ENCODE peak calls at places on chromosomes 12 and 14, in eight cellular contexts. Z is fibroblast of mammary gland, L is pancreas, U is IMR-90, Q is foreskin fibroblast, G is stomach, N is coronary artery, P is cardiac fibroblast. K is an unnamed sample.

GRCh38 chr14:57464013-57464730 is 29.5 kb downstream of the CCDC198 start:
- DNase-seq in Z (no peak), L (no peak), U (no peak), Q (no peak), G (no peak), N (no peak), P (no peak), K (no peak)

GRCh38 chr12:31362759-31363415 is 36.9 kb upstream of the SINHCAF start:
- DNase-seq in Z (no peak), L (no peak), U (no peak), Q (no peak), G (peak), N (no peak), P (no peak), K (peak)

GRCh38 chr12:10276774-10277173 is 30.9 kb upstream of the KLRD1 start:
- DNase-seq in Z (no peak), L (no peak), U (no peak), Q (no peak), G (no peak), N (no peak), P (no peak), K (no peak)

GRCh38 chr12:78403136-78403535 is 461.4 kb upstream of the SYT1 start:
- DNase-seq in Z (peak), L (no peak), U (peak), Q (peak), G (no peak), N (no peak), P (peak), K (peak)

GRCh38 chr14:68143341-68143807 is 323.8 kb downstream of the RAD51B start:
- DNase-seq in Z (peak), L (peak), U (peak), Q (peak), G (peak), N (peak), P (peak), K (no peak)

GRCh38 chr12:39272934-39273770 is 169.8 kb downstream of the KIF21A start:
- DNase-seq in Z (peak), L (no peak), U (peak), Q (peak), G (no peak), N (no peak), P (peak), K (peak)

GRCh38 chr14:103801459-103801858 is 45.9 kb downstream of the PPP1R13B start:
- DNase-seq in Z (peak), L (no peak), U (peak), Q (peak), G (no peak), N (no peak), P (peak), K (peak)

GRCh38 chr12:105474672-105475071 is 144.2 kb downstream of the C12orf75 start:
- DNase-seq in Z (peak), L (no peak), U (peak), Q (peak), G (no peak), N (no peak), P (no peak), K (peak)

GRCh38 chr14:52051861-52052260 is 17.0 kb downstream of the NID2 start:
- DNase-seq in Z (peak), L (no peak), U (peak), Q (peak), G (no peak), N (no peak), P (peak), K (no peak)

GRCh38 chr14:62988967-62989366 is 56.3 kb downstream of the KCNH5 start:
- DNase-seq in Z (peak), L (no peak), U (peak), Q (peak), G (no peak), N (no peak), P (peak), K (peak)

GRCh38 chr12:60106207-60106606 is 510.4 kb downstream of the SLC16A7 start:
- DNase-seq in Z (peak), L (no peak), U (peak), Q (peak), G (no peak), N (no peak), P (peak), K (peak)

GRCh38 chr14:85660243-85660922 is 130.4 kb downstream of the FLRT2 start:
- DNase-seq in Z (no peak), L (no peak), U (no peak), Q (no peak), G (no peak), N (no peak), P (no peak), K (no peak)

GRCh38 chr12:46403732-46404097 is 31.1 kb upstream of the SLC38A2 start:
- DNase-seq in Z (no peak), L (no peak), U (no peak), Q (no peak), G (no peak), N (no peak), P (no peak), K (no peak)

GRCh38 chr14:101334656-101335055 is 226.6 kb upstream of the DIO3 start:
- DNase-seq in Z (no peak), L (no peak), U (no peak), Q (no peak), G (no peak), N (no peak), P (no peak), K (no peak)

GRCh38 chr14:55062517-55063351 is 11.3 kb downstream of the MAPK1IP1L start:
- DNase-seq in Z (no peak), L (peak), U (no peak), Q (no peak), G (no peak), N (no peak), P (no peak), K (no peak)

GRCh38 chr12:132429932-132430643 is 59.9 kb upstream of the FBRSL1 start:
- DNase-seq in Z (no peak), L (peak), U (no peak), Q (peak), G (peak), N (no peak), P (peak), K (peak)

GRCh38 chr12:58268080-58268479 is 326.7 kb downstream of the ATP23 start:
- DNase-seq in Z (peak), L (no peak), U (peak), Q (peak), G (no peak), N (no peak), P (peak), K (no peak)

GRCh38 chr12:129190827-129191226 is 337.5 kb downstream of the GLT1D1 start:
- DNase-seq in Z (no peak), L (no peak), U (no peak), Q (no peak), G (no peak), N (no peak), P (no peak), K (no peak)

GRCh38 chr14:92539419-92539818 is 25.8 kb downstream of the RIN3 start:
- DNase-seq in Z (no peak), L (no peak), U (peak), Q (no peak), G (no peak), N (no peak), P (no peak), K (no peak)

GRCh38 chr14:53391631-53392030 is 238.5 kb upstream of the DDHD1 start:
- DNase-seq in Z (peak), L (no peak), U (peak), Q (peak), G (no peak), N (no peak), P (peak), K (peak)

GRCh38 chr12:1093166-1093751 is 102.2 kb downstream of the ERC1 start:
- DNase-seq in Z (peak), L (no peak), U (peak), Q (peak), G (no peak), N (no peak), P (peak), K (peak)

GRCh38 chr12:54136844-54137580 is 51.8 kb downstream of the SMUG1 start:
- DNase-seq in Z (peak), L (no peak), U (no peak), Q (peak), G (no peak), N (no peak), P (no peak), K (no peak)

GRCh38 chr14:61103541-61104339 is 122.7 kb downstream of the SLC38A6 start:
- DNase-seq in Z (peak), L (no peak), U (peak), Q (peak), G (no peak), N (no peak), P (peak), K (peak)

GRCh38 chr12:15757553-15758255 is 31.5 kb downstream of the EPS8 start:
- DNase-seq in Z (peak), L (no peak), U (peak), Q (peak), G (peak), N (no peak), P (peak), K (peak)

GRCh38 chr14:100883789-100884101 is 19.8 kb downstream of the RTL1 start:
- DNase-seq in Z (no peak), L (no peak), U (no peak), Q (no peak), G (no peak), N (no peak), P (no peak), K (no peak)

GRCh38 chr14:96717116-96717515 is 80.1 kb upstream of the VRK1 start:
- DNase-seq in Z (no peak), L (no peak), U (no peak), Q (no peak), G (no peak), N (no peak), P (no peak), K (no peak)

GRCh38 chr14:95663226-95663797 is 22.9 kb upstream of the TCL1B start:
- DNase-seq in Z (no peak), L (no peak), U (no peak), Q (no peak), G (no peak), N (no peak), P (no peak), K (no peak)

GRCh38 chr14:86055512-86055911 is 525.6 kb downstream of the FLRT2 start:
- DNase-seq in Z (peak), L (no peak), U (peak), Q (peak), G (no peak), N (no peak), P (peak), K (peak)

GRCh38 chr12:126019385-126019784 is 954.1 kb downstream of the AACS start:
- DNase-seq in Z (no peak), L (no peak), U (no peak), Q (no peak), G (no peak), N (no peak), P (no peak), K (no peak)

GRCh38 chr12:27025116-27025515 is 2.8 kb downstream of the MED21 start:
- DNase-seq in Z (peak), L (no peak), U (peak), Q (peak), G (no peak), N (no peak), P (no peak), K (peak)

GRCh38 chr14:50003213-50004021 is 110.5 kb downstream of the ARF6 start:
- DNase-seq in Z (peak), L (peak), U (peak), Q (peak), G (peak), N (peak), P (peak), K (peak)

DNA sequence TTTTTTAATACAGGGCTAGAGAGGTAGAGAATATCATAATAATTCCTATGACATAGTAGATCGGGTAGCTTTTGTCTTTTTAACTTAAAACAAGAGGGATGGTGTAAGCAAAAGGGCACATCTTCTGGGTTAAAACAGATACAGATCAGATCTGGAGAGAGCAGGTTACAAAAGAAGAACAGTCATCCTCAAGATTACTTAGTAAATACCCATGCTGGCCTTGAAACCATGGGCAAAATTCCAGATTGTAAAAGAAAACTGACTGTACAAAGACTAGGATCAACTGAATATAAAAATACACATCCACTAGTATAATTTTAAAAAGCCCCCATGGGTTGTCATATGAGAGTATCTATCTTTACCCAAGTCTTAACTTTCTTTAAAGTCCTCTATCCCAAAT is 76.7 kb downstream of the MED13L start:
- DNase-seq in Z (peak), L (no peak), U (peak), Q (peak), G (no peak), N (no peak), P (no peak), K (no peak)
- TF ChIP-seq CTCF in Z (no peak), L (no peak), U (no peak), Q (no peak), G (no peak), N (no peak), P (no peak), K (no peak)

DNA sequence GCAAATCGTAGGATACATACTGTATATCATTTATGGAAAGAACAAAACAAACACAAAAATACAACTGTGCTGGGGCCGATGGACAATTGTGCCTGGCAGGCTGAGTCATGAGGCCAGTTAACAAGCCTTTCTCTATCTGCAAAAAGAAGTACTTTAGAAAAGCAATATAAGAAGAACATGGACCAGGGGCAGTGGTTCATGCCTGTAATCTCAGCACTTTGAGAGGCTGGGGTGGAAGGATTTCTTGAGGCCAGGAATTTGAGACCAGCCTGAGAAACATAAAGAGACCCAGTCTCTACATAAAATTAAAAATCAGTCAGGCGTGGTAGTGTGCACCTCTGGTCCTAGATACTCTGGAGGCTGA is 13.8 kb upstream of the CD27 start:
- DNase-seq in Z (no peak), L (no peak), U (peak), Q (no peak), G (peak), N (no peak), P (no peak), K (no peak)
- H3K4me3 ChIP-seq in Z (peak), L (no peak), U (no peak), Q (no peak), G (no peak), N (peak), P (no peak), K (no peak)

DNA sequence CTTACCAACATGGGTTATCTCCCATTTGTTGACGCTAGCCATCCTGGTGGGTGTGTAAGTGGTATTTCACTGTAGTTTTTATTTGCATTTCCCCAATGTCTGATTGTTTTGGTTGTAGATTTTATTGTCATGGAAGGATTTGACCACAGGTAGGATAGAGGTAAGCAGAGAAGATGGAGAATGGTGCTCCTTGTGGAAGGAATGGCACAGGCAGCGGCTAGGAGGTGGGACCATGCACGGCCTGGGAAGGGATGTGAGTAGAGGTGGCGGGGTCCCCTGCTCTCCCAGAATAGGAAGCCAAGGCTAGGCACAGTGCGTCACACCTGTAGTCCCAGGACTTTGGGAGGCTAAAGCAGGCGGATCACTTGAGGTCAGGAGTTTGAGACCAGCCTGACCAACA is 41.4 kb downstream of the PHETA1 start:
- DNase-seq in Z (no peak), L (no peak), U (no peak), Q (no peak), G (no peak), N (no peak), P (no peak), K (no peak)
- TF ChIP-seq CTCF in Z (no peak), L (no peak), U (no peak), Q (no peak), G (no peak), N (no peak), P (no peak), K (no peak)

DNA sequence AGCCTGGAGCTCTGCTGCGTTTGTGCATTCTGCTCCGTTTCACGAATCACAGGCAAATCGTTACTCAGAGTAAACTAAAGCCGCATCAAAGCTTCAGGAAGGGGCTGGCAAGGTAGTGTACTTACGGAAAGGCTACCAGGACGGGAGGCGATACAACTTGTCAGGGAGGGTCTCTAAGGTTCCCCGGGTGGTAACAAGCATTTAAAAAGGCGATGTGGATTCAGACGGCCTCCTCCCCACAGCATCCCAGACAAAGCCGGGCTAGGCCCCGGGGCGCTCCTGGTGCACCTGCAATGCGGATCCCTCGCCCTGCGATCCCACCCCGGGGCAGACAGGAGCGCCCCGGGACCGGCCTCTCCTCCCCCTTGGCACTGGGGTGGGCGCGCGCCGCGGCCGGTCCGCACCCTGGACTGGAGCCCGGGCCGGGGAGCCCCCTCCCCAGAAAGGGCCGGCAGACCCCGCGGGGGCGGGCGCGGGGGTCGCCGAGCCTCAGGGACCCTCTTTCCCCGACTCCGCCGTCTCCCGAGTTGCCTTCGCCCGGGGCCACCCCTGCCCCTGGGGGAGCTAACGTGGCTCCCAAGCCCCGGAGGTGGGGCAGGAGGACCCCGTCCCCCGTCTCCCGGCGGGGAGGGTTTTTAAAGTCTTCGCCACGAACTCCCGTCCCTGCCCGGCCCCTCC is 722 bp downstream of the CCDC92 start:
- DNase-seq in Z (peak), L (peak), U (peak), Q (peak), G (peak), N (no peak), P (peak), K (peak)
- H3K4me3 ChIP-seq in Z (peak), L (peak), U (peak), Q (peak), G (peak), N (peak), P (peak), K (peak)

K was measured in epithelial cell of esophagus.